ENCODE peak calls at places on chromosomes 13 and 19, in five cellular contexts. T is neural progenitor cell, K is transverse colon, E is right atrium auricular region, R is heart left ventricle. U is an unnamed sample.

GRCh38 chr13:48559638-48560320 is 26.9 kb upstream of the RCBTB2 start:
- DNase-seq in R (no peak), E (no peak), K (no peak), T (no peak), U (peak; percentile 48)

GRCh38 chr13:108508263-108508662 is 121.1 kb upstream of the MYO16 start:
- DNase-seq in T (peak; percentile 77), K (no peak), E (no peak), R (no peak), U (no peak)

GRCh38 chr19:34603003-34603402 is 74.0 kb downstream of the SCGB2B2 start:
- DNase-seq in T (no peak), K (no peak), R (no peak), E (no peak), U (no peak)

GRCh38 chr19:38252935-38253691 is 3.1 kb downstream of the PPP1R14A start:
- DNase-seq in R (peak; percentile 67), K (no peak), T (peak; percentile 43), E (no peak), U (no peak)

GRCh38 chr19:8654591-8655339 is 24.3 kb downstream of the NFILZ start:
- DNase-seq in K (peak; percentile 50), T (peak; percentile 82), R (peak; percentile 57), E (peak; percentile 60), U (no peak)

GRCh38 chr19:14496849-14497346 is 971 bp upstream of the GIPC1 start:
- DNase-seq in K (no peak), R (no peak), E (no peak), T (no peak), U (no peak)

GRCh38 chr19:35344511-35345031 is 3.1 kb upstream of the FFAR1 start:
- DNase-seq in E (no peak), T (no peak), K (no peak), R (no peak), U (no peak)

GRCh38 chr13:91346848-91347211 is 657 bp upstream of the MIR17HG start:
- DNase-seq in R (no peak), T (peak; percentile 51), E (no peak), K (peak; percentile 40), U (no peak)

GRCh38 chr13:92838786-92839185 is 387.8 kb upstream of the GPC6 start:
- DNase-seq in T (no peak), R (no peak), E (no peak), K (no peak), U (peak; percentile 54)

GRCh38 chr13:68176486-68176885 is 946.4 kb upstream of the PCDH9 start:
- DNase-seq in E (no peak), T (no peak), K (no peak), R (no peak), U (no peak)

GRCh38 chr13:101307181-101307701 is 109.1 kb downstream of the NALCN start:
- DNase-seq in T (no peak), R (no peak), K (no peak), E (no peak), U (no peak)

GRCh38 chr19:18366027-18366435 is 19.9 kb upstream of the GDF15 start:
- DNase-seq in T (no peak), E (no peak), R (no peak), K (no peak), U (no peak)

GRCh38 chr19:49145485-49146407 is 9.4 kb downstream of the HRC start:
- DNase-seq in T (peak; percentile 98), K (peak; percentile 86), R (peak; percentile 83), E (peak; percentile 91), U (no peak)

GRCh38 chr19:49147923-49148682 is 7.1 kb downstream of the HRC start:
- DNase-seq in K (no peak), T (no peak), E (no peak), R (peak; percentile 47), U (no peak)

GRCh38 chr19:49140951-49141350 is 14.2 kb downstream of the HRC start:
- DNase-seq in R (no peak), E (no peak), T (no peak), K (no peak), U (no peak)

GRCh38 chr19:49141352-49141751 is 13.8 kb downstream of the HRC start:
- DNase-seq in R (no peak), E (no peak), T (no peak), K (no peak), U (no peak)

DNA sequence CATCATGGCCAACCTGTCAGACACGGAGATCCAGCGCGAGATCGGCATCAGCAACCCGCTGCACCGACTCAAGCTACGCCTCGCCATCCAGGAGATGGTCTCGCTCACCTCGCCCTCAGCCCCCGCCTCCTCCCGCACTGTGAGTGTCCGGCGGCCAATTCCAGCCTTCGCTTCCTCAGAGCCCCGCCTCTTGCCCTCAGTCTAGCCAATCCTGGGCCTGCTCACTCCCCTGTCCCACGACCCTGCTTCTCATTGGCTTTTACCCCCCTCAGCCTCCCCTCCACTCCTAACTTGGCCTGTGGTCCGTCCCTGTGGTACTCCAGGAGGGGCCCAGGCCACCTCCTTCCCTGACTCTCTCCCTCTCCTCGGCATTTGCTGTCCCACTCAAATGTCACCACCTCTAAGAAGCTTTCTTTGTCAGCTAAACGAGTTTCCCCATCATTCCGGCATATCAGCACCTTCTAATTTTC is 12.3 kb downstream of the HRC start:
- DNase-seq in R (peak; percentile 93), K (peak; percentile 91), E (peak; percentile 95), T (peak; percentile 98), U (no peak)
- H3K27ac ChIP-seq in R (no peak overlapping the region), K (no peak overlapping the region), E (no peak overlapping the region), T (no peak overlapping the region), U (no peak overlapping the region)

GRCh38 chr13:95192998-95193397 is 108.3 kb downstream of the ABCC4 start:
- DNase-seq in E (no peak), T (no peak), K (no peak), R (no peak), U (no peak)
- H3K27ac ChIP-seq in E (no peak overlapping the region), T (no peak overlapping the region), K (peak overlapping the region; percentile 12), R (no peak overlapping the region), U (no peak overlapping the region)

DNA sequence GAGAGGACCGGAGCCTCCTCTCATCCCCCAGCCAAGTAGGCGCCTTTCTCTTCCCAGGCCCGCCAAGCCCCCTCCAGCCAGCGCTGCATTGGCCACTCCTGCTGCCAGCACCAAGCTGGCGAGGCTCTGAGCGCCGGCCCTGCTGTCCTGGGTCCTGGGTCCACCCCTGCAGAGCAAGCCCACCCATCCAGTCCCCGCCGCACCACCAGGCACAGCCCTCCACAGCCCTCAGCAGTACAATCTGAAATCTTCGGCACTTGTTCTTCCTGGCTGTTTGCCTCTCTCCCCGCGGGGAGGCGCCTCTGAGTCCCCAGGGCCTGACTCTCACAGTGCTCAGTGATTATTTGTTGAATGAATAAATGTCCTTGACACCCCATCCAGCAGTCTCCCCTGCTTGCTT is 236.4 kb upstream of the SGCG start:
- DNase-seq in T (no peak), E (no peak), K (no peak), R (no peak), U (no peak)
- H3K27ac ChIP-seq in T (no peak overlapping the region), E (no peak overlapping the region), K (no peak overlapping the region), R (no peak overlapping the region), U (no peak overlapping the region)

GRCh38 chr19:28137772-28138171 is 1075.2 kb downstream of the UQCRFS1 start:
- DNase-seq in E (no peak), T (no peak), R (no peak), K (no peak), U (no peak)
- H3K27ac ChIP-seq in E (no peak overlapping the region), T (no peak overlapping the region), R (no peak overlapping the region), K (no peak overlapping the region), U (no peak overlapping the region)

GRCh38 chr13:36920612-36921185 is 661 bp upstream of the SMAD9 start:
- DNase-seq in K (no peak), R (no peak), E (no peak), T (peak; percentile 22), U (no peak)
- H3K27ac ChIP-seq in K (peak overlapping the region; percentile 80), R (peak overlapping the region; percentile 71), E (peak overlapping the region; percentile 50), T (no peak overlapping the region), U (no peak overlapping the region)

DNA sequence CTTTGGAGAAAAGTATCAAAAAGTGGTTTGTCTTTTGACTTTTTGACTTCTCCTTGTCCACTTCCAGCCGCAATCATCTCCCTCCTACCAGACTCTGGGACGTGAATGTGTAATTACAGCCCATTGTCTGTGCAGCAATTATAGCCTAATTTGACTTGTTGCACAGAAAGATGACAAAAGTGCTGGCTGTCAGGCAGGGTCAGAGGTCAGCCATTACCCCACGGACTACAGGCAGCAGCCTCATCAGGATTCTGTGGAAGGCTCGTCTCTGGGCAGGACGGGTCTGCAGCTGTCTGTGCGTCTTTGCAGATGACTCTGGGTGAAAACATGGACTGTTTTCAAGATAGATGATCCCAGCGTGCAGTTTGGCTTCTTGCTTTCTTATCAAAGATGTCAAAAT is 102.2 kb upstream of the EDNRB start:
- DNase-seq in E (no peak), R (no peak), T (peak; percentile 70), K (no peak), U (no peak)
- H3K27ac ChIP-seq in E (no peak overlapping the region), R (no peak overlapping the region), T (no peak overlapping the region), K (no peak overlapping the region), U (no peak overlapping the region)